ENCODE peak calls at places on chromosomes 13 and 19, in nine cellular contexts. F is neural progenitor cell, S is GM23338, W is OCI-LY7, O is hepatocyte, G is MM.1S, H is GM23248, I is HCT116, L is SK-N-SH. Z is an unnamed sample. For H3K4me1, the result is how much of the 10 kb centered on the place peaks cover.

GRCh38 chr19:42295831-42296525 is 6.0 kb upstream of the PRR19 start:
- DNase-seq in L (peak), I (peak), H (peak), W (peak), S (peak), F (peak), O (peak), G (peak), Z (no peak)

GRCh38 chr19:2345076-2345475 is 15.0 kb upstream of the TMPRSS9 start:
- DNase-seq in F (no peak), G (no peak), L (no peak), I (no peak), O (no peak), H (no peak), W (no peak), S (no peak), Z (no peak)

GRCh38 chr13:98300956-98301641 is 124.0 kb upstream of the RNF113B start:
- DNase-seq in I (no peak), H (peak), L (no peak), W (no peak), G (no peak), O (peak), S (no peak), F (no peak), Z (peak)

GRCh38 chr19:53094749-53095575 is 8.3 kb downstream of the ZNF160 start:
- DNase-seq in F (peak), H (no peak), L (peak), G (no peak), S (peak), I (no peak), O (peak), W (no peak), Z (no peak)

GRCh38 chr13:98397221-98397620 is 179.7 kb downstream of the STK24 start:
- DNase-seq in I (no peak), F (no peak), H (peak), L (no peak), G (no peak), W (no peak), O (no peak), S (no peak), Z (no peak)

GRCh38 chr13:60396008-60396782 is 825 bp upstream of the TDRD3 start:
- DNase-seq in G (peak), W (peak), F (peak), H (peak), I (peak), O (peak), S (peak), L (peak), Z (peak)

GRCh38 chr19:41537789-41538188 is 38.2 kb upstream of the CEACAM21 start:
- DNase-seq in O (no peak), F (no peak), H (peak), I (no peak), W (peak), G (no peak), L (no peak), S (peak), Z (peak)

GRCh38 chr13:105603283-105603682 is 932.2 kb downstream of the EFNB2 start:
- DNase-seq in O (no peak), I (no peak), W (no peak), G (no peak), H (no peak), F (no peak), L (peak), S (no peak), Z (no peak)

GRCh38 chr19:47309038-47309437 is 623 bp upstream of the C5AR1 start:
- DNase-seq in G (no peak), I (no peak), L (no peak), H (peak), O (no peak), F (no peak), S (no peak), W (no peak), Z (no peak)

GRCh38 chr13:94311893-94312292 is 167.6 kb downstream of the DCT start:
- DNase-seq in I (no peak), O (no peak), W (no peak), S (no peak), H (no peak), G (no peak), F (no peak), L (no peak), Z (no peak)

GRCh38 chr19:28217064-28217463 is 995.9 kb downstream of the UQCRFS1 start:
- DNase-seq in F (peak), H (no peak), W (no peak), O (no peak), G (no peak), L (no peak), S (peak), I (no peak), Z (no peak)

GRCh38 chr13:45847554-45848224 is 3.9 kb downstream of the SIAH3 start:
- DNase-seq in O (peak), W (no peak), I (no peak), H (no peak), L (no peak), S (no peak), G (peak), F (no peak), Z (no peak)

GRCh38 chr19:41299755-41300089 is 10.2 kb upstream of the CCDC97 start:
- DNase-seq in O (peak), I (no peak), H (peak), S (no peak), L (no peak), F (no peak), G (no peak), W (no peak), Z (no peak)

GRCh38 chr19:55434356-55434755 is 8.7 kb downstream of the SHISA7 start:
- DNase-seq in I (no peak), S (no peak), O (no peak), L (no peak), W (no peak), G (no peak), H (no peak), F (no peak), Z (no peak)

GRCh38 chr19:55431183-55431582 is 11.9 kb downstream of the SHISA7 start:
- DNase-seq in F (no peak), G (no peak), L (no peak), S (no peak), H (peak), O (no peak), I (no peak), W (no peak), Z (no peak)

GRCh38 chr19:55435020-55435419 is 8.1 kb downstream of the SHISA7 start:
- DNase-seq in L (no peak), G (no peak), I (no peak), O (no peak), F (no peak), H (no peak), W (no peak), S (no peak), Z (no peak)

GRCh38 chr19:55432355-55432959 is 10.6 kb downstream of the SHISA7 start:
- DNase-seq in O (no peak), S (no peak), I (no peak), G (no peak), F (no peak), W (no peak), H (peak), L (no peak), Z (no peak)

GRCh38 chr19:55433292-55433691 is 9.8 kb downstream of the SHISA7 start:
- DNase-seq in O (no peak), H (no peak), W (no peak), I (no peak), G (no peak), S (no peak), L (no peak), F (no peak), Z (no peak)
- TF ChIP-seq EZH2phosphoT487 in O (no peak), H (no peak), W (no peak), I (no peak), G (no peak), S (no peak), L (no peak), F (no peak), Z (no peak)

GRCh38 chr19:45173816-45174215 is 4.2 kb downstream of the TRAPPC6A start:
- DNase-seq in S (no peak), H (peak), I (no peak), O (no peak), L (no peak), G (no peak), W (no peak), F (no peak), Z (no peak)
- H3K4me1 ChIP-seq in S (under half), H (under half), I (under half), O (under half), L (under half), G (under half), W (under half), F (under half), Z (under half)

GRCh38 chr13:34361528-34361927 is 543.6 kb downstream of the RFC3 start:
- DNase-seq in S (no peak), G (no peak), O (peak), L (peak), F (no peak), W (no peak), I (no peak), H (peak), Z (peak)
- TF ChIP-seq EZH2phosphoT487 in S (no peak), G (no peak), O (no peak), L (no peak), F (no peak), W (no peak), I (no peak), H (no peak), Z (no peak)

DNA sequence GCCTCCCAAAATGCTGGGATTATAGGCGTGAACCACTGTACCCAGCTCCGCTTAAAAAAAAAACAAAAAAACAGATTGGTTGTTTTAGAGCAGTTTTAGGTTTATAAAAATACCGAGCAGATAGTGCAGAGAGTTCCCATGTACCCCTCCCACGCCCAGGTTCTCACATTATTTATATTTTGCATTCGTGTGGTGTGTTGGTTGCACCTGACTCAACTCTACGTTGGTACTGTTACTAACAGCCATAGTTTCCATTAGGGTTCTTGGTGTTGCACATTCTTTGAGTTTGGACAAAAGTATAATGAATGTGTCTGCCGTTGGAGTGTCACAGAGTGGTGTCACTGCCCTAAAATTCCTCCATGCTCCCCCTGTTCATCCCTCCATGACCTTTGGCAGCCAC is 29.1 kb downstream of the MYO9B start:
- DNase-seq in H (no peak), L (no peak), F (no peak), O (no peak), W (no peak), G (no peak), S (no peak), I (no peak), Z (no peak)
- H3K4me1 ChIP-seq in H (under half), L (under half), F (under half), O (under half), W (under half), G (under half), S (under half), I (under half), Z (under half)

DNA sequence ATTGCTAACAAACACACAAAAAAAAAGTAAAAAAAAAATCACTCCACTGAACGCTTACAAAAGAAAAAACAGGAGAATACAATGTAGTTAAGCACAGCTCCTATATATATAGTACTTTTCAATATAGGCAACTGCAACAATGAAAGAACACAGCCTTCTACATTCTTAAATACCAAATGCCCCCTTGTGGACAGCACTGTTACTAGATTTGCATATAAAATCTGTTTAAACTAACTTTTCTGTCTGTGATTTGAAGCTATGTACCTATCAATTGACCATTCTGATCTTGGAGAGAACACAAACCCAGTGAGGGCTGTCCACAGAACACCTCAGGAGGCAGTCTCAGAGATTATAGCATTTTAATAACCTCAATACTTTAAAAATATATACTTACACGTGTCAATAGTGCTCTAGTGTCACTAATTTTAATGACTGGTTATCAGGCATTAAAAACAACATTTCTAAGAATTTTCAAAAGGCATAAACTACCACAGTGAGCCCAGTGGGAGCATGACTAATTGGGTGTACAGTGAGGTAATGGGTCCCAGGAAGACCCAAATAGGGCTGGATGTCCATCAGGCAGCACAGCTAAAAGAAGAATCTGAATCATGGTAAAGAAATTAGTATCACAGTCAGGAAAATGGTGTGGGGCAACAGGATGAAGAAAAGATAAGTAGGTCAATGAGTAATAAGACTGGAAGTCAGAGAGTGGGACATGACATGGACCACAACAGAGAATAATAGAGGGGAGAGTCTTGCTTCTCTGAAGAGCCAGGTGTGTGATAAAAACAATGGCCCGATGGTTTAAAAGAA is 22.2 kb downstream of the CCDC169 start:
- DNase-seq in I (no peak), L (peak), W (peak), F (peak), G (peak), H (peak), O (peak), S (peak), Z (peak)
- TF ChIP-seq EZH2phosphoT487 in I (no peak), L (no peak), W (no peak), F (no peak), G (no peak), H (no peak), O (no peak), S (no peak), Z (no peak)

GRCh38 chr13:74132152-74132767 is 1.9 kb downstream of the KLF12 start:
- DNase-seq in L (no peak), G (no peak), H (peak), S (peak), W (peak), F (peak), O (peak), I (no peak), Z (peak)

GRCh38 chr13:74131206-74131605 is 3.0 kb downstream of the KLF12 start:
- DNase-seq in F (no peak), O (no peak), L (no peak), W (peak), G (no peak), S (no peak), H (no peak), I (no peak), Z (no peak)

GRCh38 chr13:74129500-74130144 is 4.6 kb downstream of the KLF12 start:
- DNase-seq in I (no peak), F (no peak), L (no peak), O (no peak), W (peak), S (no peak), H (peak), G (no peak), Z (peak)

GRCh38 chr13:74132768-74133656 is 1.2 kb downstream of the KLF12 start:
- DNase-seq in H (peak), I (no peak), G (no peak), O (peak), L (peak), S (peak), F (peak), W (peak), Z (no peak)

GRCh38 chr13:74128171-74128767 is 5.9 kb downstream of the KLF12 start:
- DNase-seq in I (no peak), G (no peak), S (no peak), F (no peak), W (no peak), H (peak), L (no peak), O (no peak), Z (no peak)
- H3K4me1 ChIP-seq in I (under half), G (under half), S (under half), F (under half), W (half or more), H (half or more), L (under half), O (under half), Z (under half)

GRCh38 chr13:29801737-29802305 is 48.6 kb downstream of the UBL3 start:
- DNase-seq in W (peak), H (peak), I (no peak), L (no peak), O (no peak), F (no peak), G (no peak), S (peak), Z (no peak)

GRCh38 chr13:29801102-29801501 is 49.3 kb downstream of the UBL3 start:
- DNase-seq in H (no peak), F (no peak), I (no peak), O (no peak), S (no peak), G (no peak), L (no peak), W (no peak), Z (no peak)

GRCh38 chr13:29799041-29799440 is 51.4 kb downstream of the UBL3 start:
- DNase-seq in W (no peak), G (no peak), H (no peak), F (no peak), S (no peak), I (no peak), O (no peak), L (no peak), Z (no peak)

GRCh38 chr13:29802621-29803020 is 47.8 kb downstream of the UBL3 start:
- DNase-seq in I (no peak), H (peak), F (no peak), G (no peak), O (no peak), L (no peak), W (no peak), S (no peak), Z (no peak)

GRCh38 chr13:29800687-29801086 is 49.7 kb downstream of the UBL3 start:
- DNase-seq in S (peak), O (no peak), L (no peak), F (peak), G (no peak), W (no peak), H (no peak), I (no peak), Z (no peak)
- TF ChIP-seq EZH2phosphoT487 in S (no peak), O (no peak), L (no peak), F (no peak), G (no peak), W (no peak), H (no peak), I (no peak), Z (no peak)

Z was measured in PC-3.